ENCODE peak calls at places on chromosome 20, in six cellular contexts. One of them, this sample, is unnamed.

GRCh38 chr20:19661717-19662637 is 96.1 kb upstream of the RIN2 start:
- DNase-seq in tibial nerve: peak
- DNase-seq in PC-9: peak
- DNase-seq in GM20000: peak
- DNase-seq in WTC11: peak
- DNase-seq in posterior cingulate gyrus: peak
- DNase-seq in this sample: peak

GRCh38 chr20:4601630-4602296 is 119.9 kb upstream of the PRND start:
- DNase-seq in tibial nerve: no peak
- DNase-seq in PC-9: peak
- DNase-seq in GM20000: no peak
- DNase-seq in posterior cingulate gyrus: peak
- DNase-seq in WTC11: no peak
- DNase-seq in this sample: peak

GRCh38 chr20:44113642-44113945 is 73.4 kb downstream of the JPH2 start:
- DNase-seq in posterior cingulate gyrus: no peak
- DNase-seq in PC-9: no peak
- DNase-seq in GM20000: no peak
- DNase-seq in tibial nerve: no peak
- DNase-seq in WTC11: no peak
- DNase-seq in this sample: no peak

GRCh38 chr20:29497261-29497671 is 1760.2 kb upstream of the DEFB115 start:
- DNase-seq in posterior cingulate gyrus: peak
- DNase-seq in GM20000: peak
- DNase-seq in WTC11: no peak
- DNase-seq in tibial nerve: no peak
- DNase-seq in PC-9: peak
- DNase-seq in this sample: no peak

GRCh38 chr20:20095114-20095872 is 43.0 kb downstream of the CFAP61 start:
- DNase-seq in posterior cingulate gyrus: no peak
- DNase-seq in GM20000: no peak
- DNase-seq in WTC11: no peak
- DNase-seq in PC-9: no peak
- DNase-seq in tibial nerve: no peak
- DNase-seq in this sample: no peak

GRCh38 chr20:29079769-29080690 is 2177.4 kb upstream of the DEFB115 start:
- DNase-seq in WTC11: no peak
- DNase-seq in GM20000: no peak
- DNase-seq in tibial nerve: no peak
- DNase-seq in posterior cingulate gyrus: peak
- DNase-seq in PC-9: peak
- DNase-seq in this sample: peak

GRCh38 chr20:32457476-32457986 is 99.4 kb downstream of the ASXL1 start:
- DNase-seq in WTC11: peak
- DNase-seq in PC-9: no peak
- DNase-seq in GM20000: peak
- DNase-seq in tibial nerve: no peak
- DNase-seq in posterior cingulate gyrus: peak
- DNase-seq in this sample: peak

GRCh38 chr20:6029538-6029937 is 24.3 kb downstream of the LRRN4 start:
- DNase-seq in WTC11: no peak
- DNase-seq in GM20000: no peak
- DNase-seq in tibial nerve: no peak
- DNase-seq in PC-9: no peak
- DNase-seq in posterior cingulate gyrus: no peak
- DNase-seq in this sample: no peak

GRCh38 chr20:56388882-56389281 is 3.1 kb downstream of the AURKA start:
- DNase-seq in GM20000: no peak
- DNase-seq in PC-9: no peak
- DNase-seq in tibial nerve: no peak
- DNase-seq in posterior cingulate gyrus: no peak
- DNase-seq in WTC11: no peak
- DNase-seq in this sample: no peak

GRCh38 chr20:60632420-60633262 is 619.4 kb upstream of the CDH4 start:
- DNase-seq in GM20000: no peak
- DNase-seq in PC-9: no peak
- DNase-seq in tibial nerve: no peak
- DNase-seq in posterior cingulate gyrus: no peak
- DNase-seq in WTC11: no peak
- DNase-seq in this sample: no peak

GRCh38 chr20:1805161-1805581 is 90.0 kb upstream of the SIRPA start:
- DNase-seq in GM20000: no peak
- DNase-seq in WTC11: no peak
- DNase-seq in PC-9: peak
- DNase-seq in tibial nerve: no peak
- DNase-seq in posterior cingulate gyrus: no peak
- DNase-seq in this sample: no peak

GRCh38 chr20:46539113-46539512 is 11.3 kb downstream of the OCSTAMP start:
- DNase-seq in tibial nerve: no peak
- DNase-seq in GM20000: no peak
- DNase-seq in posterior cingulate gyrus: no peak
- DNase-seq in WTC11: no peak
- DNase-seq in PC-9: no peak
- DNase-seq in this sample: no peak

GRCh38 chr20:63060057-63060991 is 53.6 kb upstream of the BHLHE23 start:
- DNase-seq in WTC11: peak
- DNase-seq in GM20000: no peak
- DNase-seq in PC-9: no peak
- DNase-seq in posterior cingulate gyrus: peak
- DNase-seq in tibial nerve: no peak
- DNase-seq in this sample: no peak

GRCh38 chr20:60658661-60659060 is 593.4 kb upstream of the CDH4 start:
- DNase-seq in tibial nerve: no peak
- DNase-seq in posterior cingulate gyrus: no peak
- DNase-seq in GM20000: no peak
- DNase-seq in WTC11: no peak
- DNase-seq in PC-9: no peak
- DNase-seq in this sample: no peak

GRCh38 chr20:5696011-5696559 is 54.1 kb upstream of the SHLD1 start:
- DNase-seq in PC-9: no peak
- DNase-seq in GM20000: no peak
- DNase-seq in WTC11: no peak
- DNase-seq in tibial nerve: no peak
- DNase-seq in posterior cingulate gyrus: no peak
- DNase-seq in this sample: no peak

GRCh38 chr20:53291548-53291947 is 302.1 kb downstream of the ZNF217 start:
- DNase-seq in PC-9: no peak
- DNase-seq in tibial nerve: no peak
- DNase-seq in GM20000: no peak
- DNase-seq in posterior cingulate gyrus: no peak
- DNase-seq in WTC11: peak
- DNase-seq in this sample: peak

This sample was measured in body of pancreas.